ENCODE peak calls at places on chromosomes 11 and 22, in five cellular contexts. X is effector CD4-positive, alpha-beta T cell; N is activated T-cell treated with anti-CD3 and anti-CD28 coated beads for 1 hour; M is cerebellar cortex; F is mesendoderm. G is an unnamed sample.

GRCh38 chr11:42806191-42806590 is 505.6 kb upstream of the API5 start:
- DNase-seq in X (no peak), N (no peak), M (no peak), F (no peak), G (peak; percentile 2)

GRCh38 chr11:5336331-5336730 is 7.0 kb downstream of the OR51B5 start:
- DNase-seq in X (no peak), N (no peak), M (no peak), F (no peak), G (no peak)

GRCh38 chr11:77512092-77512491 is 38.2 kb upstream of the PAK1 start:
- DNase-seq in X (no peak), N (no peak), M (no peak), F (no peak), G (no peak)

GRCh38 chr11:30431127-30431814 is 108.4 kb downstream of the ARL14EP start:
- DNase-seq in X (no peak), N (no peak), M (no peak), F (peak; percentile 96), G (no peak)

GRCh38 chr22:27100789-27101188 is 443.4 kb downstream of the MIAT start:
- DNase-seq in X (no peak), N (no peak), M (no peak), F (peak; percentile 58), G (no peak)

GRCh38 chr22:44704159-44705021 is 2.4 kb downstream of the PRR5 start:
- DNase-seq in X (no peak), N (no peak), M (no peak), F (no peak), G (no peak)

GRCh38 chr11:19711911-19712280 is 741 bp upstream of the NAV2 start:
- DNase-seq in X (no peak), N (no peak), M (no peak), F (no peak), G (no peak)

GRCh38 chr11:119513806-119514170 is 90.8 kb upstream of the THY1 start:
- DNase-seq in X (no peak), N (no peak), M (no peak), F (no peak), G (no peak)

GRCh38 chr11:128790200-128790599 is 76.9 kb downstream of the KCNJ1 start:
- DNase-seq in X (no peak), N (no peak), M (peak; percentile 11), F (no peak), G (peak; percentile 22)